ENCODE peak calls at places on chromosomes 5 and 9, in six cellular contexts. P is adrenal gland; J is gastrocnemius medialis; T is H1; G is CD4-positive, alpha-beta memory T cell; U is body of pancreas. R is an unnamed sample.

GRCh38 chr9:108537756-108538155 is 318.0 kb downstream of the ACTL7B start:
- DNase-seq in P (no peak), J (no peak), T (no peak), G (no peak), U (no peak), R (no peak)

GRCh38 chr9:133597316-133597957 is 11.8 kb downstream of the FAM163B start:
- DNase-seq in P (no peak), J (no peak), T (no peak), G (no peak), U (no peak), R (no peak)

GRCh38 chr9:101028346-101029299 is at the start of gene PLPPR1:
- DNase-seq in P (peak; percentile 45), J (no peak), T (peak; percentile 47), G (no peak), U (peak; percentile 65), R (no peak)

GRCh38 chr9:95757026-95757425 is 118.5 kb upstream of the ERCC6L2 start:
- DNase-seq in P (no peak), J (no peak), T (no peak), G (no peak), U (no peak), R (no peak)

GRCh38 chr9:133771486-133772482 is 33.6 kb upstream of the SARDH start:
- DNase-seq in P (no peak), J (no peak), T (no peak), G (no peak), U (peak; percentile 22), R (peak; percentile 6)

GRCh38 chr9:117746263-117746662 is 42.1 kb downstream of the TLR4 start:
- DNase-seq in P (no peak), J (no peak), T (no peak), G (no peak), U (no peak), R (no peak)

GRCh38 chr5:177296581-177296980 is 6.9 kb downstream of the RAB24 start:
- DNase-seq in P (no peak), J (no peak), T (no peak), G (peak; percentile 38), U (no peak), R (no peak)

GRCh38 chr9:72583370-72583769 is 62.0 kb downstream of the TMC1 start:
- DNase-seq in P (no peak), J (no peak), T (no peak), G (no peak), U (no peak), R (no peak)

GRCh38 chr5:159050408-159051091 is 49.2 kb downstream of the EBF1 start:
- DNase-seq in P (no peak), J (no peak), T (no peak), G (no peak), U (no peak), R (no peak)

GRCh38 chr5:2307631-2308030 is 424.9 kb upstream of the IRX4 start:
- DNase-seq in P (no peak), J (no peak), T (no peak), G (no peak), U (no peak), R (no peak)

GRCh38 chr5:102596113-102596512 is 97.3 kb upstream of the SLCO6A1 start:
- DNase-seq in P (no peak), J (no peak), T (no peak), G (no peak), U (no peak), R (no peak)

GRCh38 chr9:34430843-34431437 is 27.4 kb downstream of the FAM219A start:
- DNase-seq in P (peak; percentile 72), J (peak; percentile 56), T (peak; percentile 34), G (no peak), U (peak; percentile 48), R (no peak)

DNA sequence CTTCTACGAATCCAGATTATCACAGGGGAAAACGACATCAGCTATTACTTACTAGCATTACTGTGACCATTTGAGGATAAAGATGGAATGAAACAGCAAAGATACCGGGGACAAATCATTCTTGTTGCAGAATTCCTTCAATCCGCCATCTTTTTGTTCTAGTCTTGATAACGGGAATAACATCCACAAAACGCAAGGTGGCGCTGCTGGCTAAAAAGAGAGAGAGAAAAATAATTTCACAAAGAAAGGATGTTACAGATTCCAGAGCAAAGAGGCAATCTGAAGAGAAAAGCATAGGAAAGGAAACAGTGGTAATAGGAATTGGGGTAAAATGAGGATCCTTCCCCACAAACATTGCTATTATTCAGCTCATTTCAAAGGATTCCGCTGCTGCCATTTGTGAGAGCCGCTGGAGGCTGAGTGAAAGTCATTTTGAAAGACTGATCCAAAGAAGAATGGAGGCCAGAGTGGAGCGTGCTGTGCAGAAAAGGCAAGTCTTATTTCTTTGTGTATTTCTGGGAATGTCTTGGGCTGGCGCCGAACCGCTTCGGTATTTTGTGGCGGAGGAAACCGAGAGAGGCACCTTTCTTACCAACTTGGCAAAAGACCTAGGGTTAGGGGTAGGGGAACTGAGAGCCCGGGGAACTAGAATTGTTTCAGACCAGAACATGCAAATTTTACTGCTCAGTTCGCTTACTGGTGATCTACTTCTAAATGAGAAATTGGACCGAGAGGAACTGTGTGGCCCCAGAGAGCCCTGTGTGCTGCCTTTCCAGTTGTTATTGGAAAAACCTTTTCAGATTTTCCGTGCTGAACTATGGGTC is at the start of gene PCDHB7:
- DNase-seq in P (no peak), J (no peak), T (no peak), G (no peak), U (no peak), R (no peak)
- H3K9me3 ChIP-seq in P (no peaks in the 10 kb centered on the region), J (peaks cover 14% of the 10 kb centered on the region), T (peaks cover 15% of the 10 kb centered on the region), G (no peaks in the 10 kb centered on the region), U (no peaks in the 10 kb centered on the region), R (no peaks in the 10 kb centered on the region)

DNA sequence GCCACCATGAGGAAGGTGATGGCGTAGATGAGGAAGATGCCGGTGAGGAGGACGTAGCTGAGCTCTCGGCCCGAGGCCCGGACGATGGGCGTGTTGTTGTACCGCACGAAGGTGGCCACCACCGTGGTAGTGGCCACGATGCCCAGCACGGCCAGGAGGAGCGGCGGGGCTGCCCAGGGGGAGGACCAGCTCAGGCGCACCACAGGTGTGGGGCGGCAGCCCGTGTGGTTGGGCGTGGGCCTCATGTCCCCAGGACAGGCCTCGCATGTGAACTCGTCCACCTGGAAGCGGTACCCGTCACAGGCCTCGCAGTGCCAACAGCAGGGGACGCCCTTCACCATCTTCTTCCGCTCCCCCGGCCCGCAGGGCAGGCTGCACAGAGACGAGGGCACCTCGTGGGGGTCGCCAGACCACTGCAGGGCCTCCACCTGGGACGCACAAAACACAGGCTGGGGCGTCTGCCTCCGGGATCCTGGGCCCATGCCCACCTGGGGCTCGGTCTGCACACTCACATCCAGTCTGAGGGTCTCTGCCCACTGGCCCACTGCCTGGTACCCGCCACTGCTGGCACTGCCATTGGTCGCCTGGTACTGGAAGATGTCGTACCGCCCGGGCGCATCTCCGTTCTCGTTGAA is 8.7 kb downstream of the GRM6 start:
- DNase-seq in P (no peak), J (no peak), T (no peak), G (no peak), U (no peak), R (no peak)
- H3K9me3 ChIP-seq in P (no peaks in the 10 kb centered on the region), J (no peaks in the 10 kb centered on the region), T (peaks cover 93% of the 10 kb centered on the region), G (no peaks in the 10 kb centered on the region), U (no peaks in the 10 kb centered on the region), R (no peaks in the 10 kb centered on the region)

GRCh38 chr5:179110528-179110927 is 50.4 kb downstream of the ZNF354C start:
- DNase-seq in P (no peak), J (no peak), T (no peak), G (no peak), U (no peak), R (no peak)
- H3K9me3 ChIP-seq in P (no peaks in the 10 kb centered on the region), J (peaks cover 18% of the 10 kb centered on the region), T (peaks cover 62% of the 10 kb centered on the region), G (no peaks in the 10 kb centered on the region), U (no peaks in the 10 kb centered on the region), R (peaks cover 3% of the 10 kb centered on the region)

DNA sequence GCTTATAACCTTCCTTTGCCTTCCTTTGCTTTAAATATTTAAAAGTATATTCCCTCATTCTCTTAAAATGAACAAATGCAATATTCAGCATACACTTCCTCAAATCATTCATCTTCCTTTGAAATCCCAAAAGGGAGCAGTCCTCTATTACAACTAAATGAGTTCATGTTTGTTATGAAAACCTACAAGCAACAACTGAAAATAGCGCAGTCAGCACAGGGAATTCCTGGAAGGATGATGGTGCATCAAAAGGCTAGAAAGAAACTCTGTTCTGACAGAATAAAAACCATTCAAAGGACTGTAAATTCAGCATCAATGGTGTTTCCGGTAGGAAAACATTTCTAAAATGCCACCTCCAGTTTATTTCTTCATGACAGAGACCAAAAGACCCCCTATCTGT is 3.3 kb downstream of the NR6A1 start:
- DNase-seq in P (no peak), J (no peak), T (no peak), G (no peak), U (no peak), R (no peak)
- H3K9me3 ChIP-seq in P (no peaks in the 10 kb centered on the region), J (no peaks in the 10 kb centered on the region), T (no peaks in the 10 kb centered on the region), G (no peaks in the 10 kb centered on the region), U (no peaks in the 10 kb centered on the region), R (no peaks in the 10 kb centered on the region)

GRCh38 chr9:8292657-8293056 is 493.1 kb upstream of the DMAC1 start:
- DNase-seq in P (no peak), J (no peak), T (no peak), G (no peak), U (no peak), R (no peak)

GRCh38 chr9:8284835-8285234 is 485.3 kb upstream of the DMAC1 start:
- DNase-seq in P (no peak), J (no peak), T (no peak), G (no peak), U (no peak), R (no peak)

GRCh38 chr9:8287970-8288369 is 488.4 kb upstream of the DMAC1 start:
- DNase-seq in P (no peak), J (no peak), T (no peak), G (no peak), U (no peak), R (no peak)

GRCh38 chr9:8282555-8282954 is 483.0 kb upstream of the DMAC1 start:
- DNase-seq in P (no peak), J (no peak), T (no peak), G (no peak), U (no peak), R (no peak)

DNA sequence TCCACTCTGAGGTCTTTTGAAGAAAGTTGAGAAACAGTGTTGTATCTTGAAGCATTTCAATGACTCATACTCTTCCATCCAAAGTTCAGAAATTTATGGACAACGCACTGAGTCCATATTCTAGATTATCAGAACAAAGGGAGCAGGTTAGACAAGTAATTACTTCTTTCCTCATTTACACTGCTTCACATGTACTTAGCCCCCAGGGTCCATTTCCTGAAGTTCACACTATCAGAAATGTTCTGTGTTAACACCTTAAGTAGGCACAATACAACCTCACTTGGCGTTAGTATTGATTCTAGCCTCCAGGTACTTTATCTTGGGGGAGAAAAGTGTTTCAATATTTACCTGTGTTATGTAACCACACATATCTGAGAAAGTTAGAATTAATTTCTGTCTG is 487.9 kb upstream of the DMAC1 start:
- DNase-seq in P (no peak), J (no peak), T (no peak), G (no peak), U (no peak), R (no peak)
- H3K9me3 ChIP-seq in P (no peaks in the 10 kb centered on the region), J (no peaks in the 10 kb centered on the region), T (no peaks in the 10 kb centered on the region), G (no peaks in the 10 kb centered on the region), U (no peaks in the 10 kb centered on the region), R (no peaks in the 10 kb centered on the region)

R was measured in T-helper 17 cell.